ENCODE peak calls at places on chromosomes 3 and 15, in eight cellular contexts. W, D, Y, I, T, M, U and B are unnamed samples.

GRCh38 chr15:88629071-88629470 is 7.9 kb downstream of the AEN start:
- DNase-seq in U (peak), M (no peak), Y (no peak), I (no peak), T (no peak), W (no peak), D (no peak), B (no peak)

GRCh38 chr3:186442162-186442561 is 80.1 kb upstream of the DGKG start:
- DNase-seq in M (no peak), D (no peak), Y (no peak), U (no peak), I (no peak), W (no peak), T (no peak), B (no peak)

GRCh38 chr3:129360705-129361460 is 67.6 kb downstream of the EFCAB12 start:
- DNase-seq in W (no peak), Y (no peak), D (peak), I (no peak), M (no peak), U (no peak), T (no peak), B (no peak)

GRCh38 chr15:66483131-66483566 is 14.4 kb downstream of the SNAPC5 start:
- DNase-seq in D (peak), Y (no peak), T (no peak), M (no peak), U (no peak), I (peak), W (no peak), B (no peak)

GRCh38 chr3:35800960-35801459 is 161.7 kb downstream of the ARPP21 start:
- DNase-seq in U (no peak), Y (no peak), D (no peak), T (no peak), W (peak), M (no peak), I (no peak), B (no peak)

GRCh38 chr3:46228259-46229222 is 13.7 kb upstream of the CCR3 start:
- DNase-seq in U (no peak), M (peak), I (no peak), W (no peak), D (no peak), Y (no peak), T (no peak), B (no peak)

GRCh38 chr15:40287968-40288367 is 5.1 kb upstream of the ANKRD63 start:
- DNase-seq in Y (no peak), T (no peak), D (no peak), W (peak), M (no peak), U (no peak), I (no peak), B (no peak)

GRCh38 chr3:52881834-52882233 is 15.5 kb downstream of the STIMATE start:
- DNase-seq in D (no peak), U (no peak), T (no peak), Y (no peak), M (no peak), I (no peak), W (no peak), B (no peak)

GRCh38 chr3:11749486-11749885 is 97.2 kb downstream of the TAMM41 start:
- DNase-seq in M (no peak), T (no peak), W (no peak), I (no peak), D (no peak), U (no peak), Y (no peak), B (no peak)

GRCh38 chr3:126351086-126351770 is 6.0 kb downstream of the KLF15 start:
- DNase-seq in D (peak), Y (peak), U (peak), M (no peak), T (no peak), I (peak), W (no peak), B (no peak)

GRCh38 chr3:69011331-69011730 is 2.2 kb downstream of the EOGT start:
- DNase-seq in T (no peak), D (no peak), Y (no peak), I (no peak), M (no peak), W (no peak), U (no peak), B (no peak)

GRCh38 chr3:132785292-132785691 is 63.1 kb upstream of the NPHP3 start:
- DNase-seq in I (no peak), W (no peak), M (no peak), Y (no peak), T (no peak), D (no peak), U (no peak), B (no peak)

GRCh38 chr15:31758126-31758525 is 272.2 kb upstream of the CHRNA7 start:
- DNase-seq in D (peak), U (no peak), T (peak), Y (peak), W (peak), M (no peak), I (no peak), B (no peak)

GRCh38 chr3:173135059-173135458 is 6.0 kb downstream of the SPATA16 start:
- DNase-seq in M (no peak), W (no peak), D (no peak), U (no peak), T (no peak), Y (no peak), I (no peak), B (no peak)

GRCh38 chr3:63193647-63194046 is 84.5 kb upstream of the SYNPR start:
- DNase-seq in W (no peak), I (no peak), M (no peak), D (no peak), U (no peak), T (peak), Y (no peak), B (no peak)

GRCh38 chr3:15042936-15043335 is 22.2 kb downstream of the MRPS25 start:
- DNase-seq in M (no peak), Y (no peak), D (no peak), U (no peak), T (no peak), W (no peak), I (no peak), B (no peak)

GRCh38 chr3:8490079-8490552 is 11.5 kb upstream of the LMCD1 start:
- DNase-seq in T (no peak), W (peak), I (no peak), U (no peak), D (peak), M (no peak), Y (no peak), B (no peak)

GRCh38 chr3:131107637-131108433 is 81.2 kb downstream of the NEK11 start:
- DNase-seq in I (no peak), T (no peak), U (no peak), D (no peak), Y (no peak), M (no peak), W (peak), B (no peak)

GRCh38 chr3:60935709-60936108 is 315.5 kb downstream of the FHIT start:
- DNase-seq in U (no peak), M (peak), D (no peak), I (no peak), Y (no peak), W (no peak), T (peak), B (no peak)

GRCh38 chr3:29333520-29333919 is 52.6 kb downstream of the RBMS3 start:
- DNase-seq in M (no peak), I (no peak), D (no peak), U (no peak), T (no peak), W (no peak), Y (no peak), B (no peak)
- H3K27ac ChIP-seq in M (peak), I (no peak), D (peak), U (no peak), T (no peak), W (no peak), Y (no peak), B (no peak)

GRCh38 chr15:62253294-62253693 is 88.2 kb upstream of the C2CD4B start:
- DNase-seq in Y (no peak), M (no peak), D (no peak), I (no peak), T (no peak), U (no peak), W (peak), B (no peak)
- H3K27ac ChIP-seq in Y (no peak), M (no peak), D (no peak), I (no peak), T (no peak), U (no peak), W (no peak), B (no peak)

GRCh38 chr3:107957506-107957905 is 133.3 kb downstream of the CD47 start:
- DNase-seq in I (no peak), Y (no peak), T (no peak), U (no peak), W (no peak), D (no peak), M (no peak), B (no peak)

GRCh38 chr3:107954845-107955244 is 136.0 kb downstream of the CD47 start:
- DNase-seq in W (no peak), M (no peak), T (no peak), Y (no peak), D (no peak), U (no peak), I (no peak), B (no peak)

GRCh38 chr3:107959767-107960166 is 131.1 kb downstream of the CD47 start:
- DNase-seq in D (no peak), W (no peak), Y (no peak), I (no peak), M (no peak), U (no peak), T (no peak), B (no peak)

GRCh38 chr3:107956991-107957467 is 133.8 kb downstream of the CD47 start:
- DNase-seq in U (peak), W (no peak), D (peak), T (no peak), M (no peak), I (peak), Y (peak), B (no peak)

GRCh38 chr3:107958151-107958550 is 132.7 kb downstream of the CD47 start:
- DNase-seq in U (no peak), W (no peak), I (no peak), D (no peak), Y (no peak), M (no peak), T (no peak), B (no peak)
- H3K27ac ChIP-seq in U (peak), W (no peak), I (peak), D (peak), Y (no peak), M (no peak), T (no peak), B (no peak)

GRCh38 chr15:62124176-62124952 is 40.7 kb downstream of the C2CD4B start:
- DNase-seq in U (no peak), W (peak), D (no peak), I (no peak), T (no peak), M (no peak), Y (no peak), B (no peak)
- H3K27ac ChIP-seq in U (no peak), W (peak), D (peak), I (peak), T (no peak), M (no peak), Y (no peak), B (peak)

DNA sequence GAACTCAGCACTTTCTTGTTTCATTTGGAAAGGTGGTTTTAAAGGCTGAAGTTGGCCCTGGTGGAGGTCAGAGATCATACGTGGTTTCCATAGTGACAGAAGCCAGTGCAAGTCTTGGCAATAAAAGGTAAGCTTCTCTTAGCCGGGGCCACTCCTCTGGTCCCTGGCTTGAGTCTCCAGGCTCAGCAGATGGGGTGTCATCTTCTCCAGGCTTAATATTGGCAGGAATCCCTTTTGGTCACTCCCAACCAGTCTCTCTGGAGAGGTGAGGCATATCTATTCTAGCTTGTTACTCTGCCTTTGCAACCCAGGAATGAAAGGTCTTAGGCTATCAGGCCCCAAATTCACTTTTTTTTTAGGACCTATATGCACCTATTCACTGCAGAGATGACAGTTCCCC is 4.8 kb downstream of the CYP19A1 start:
- DNase-seq in U (peak), T (no peak), Y (no peak), M (no peak), I (no peak), D (no peak), W (no peak), B (no peak)
- H3K27ac ChIP-seq in U (no peak), T (no peak), Y (no peak), M (no peak), I (no peak), D (no peak), W (no peak), B (no peak)